ENCODE peak calls at places on chromosomes 7 and 10, in ten cellular contexts. V, L, A, U, P, T, Q, K, Z and Y are unnamed samples.

GRCh38 chr10:10222288-10222945 is 795.3 kb upstream of the CELF2 start:
- DNase-seq in V (no peak), L (no peak), A (no peak), U (no peak), P (no peak), T (no peak), Q (no peak), K (no peak), Z (no peak), Y (no peak)

GRCh38 chr10:94992811-94993210 is 54.4 kb downstream of the CYP2C9 start:
- DNase-seq in V (no peak), L (no peak), A (no peak), U (no peak), P (no peak), T (no peak), Q (no peak), K (no peak), Z (no peak), Y (peak; percentile 50)

GRCh38 chr7:1843271-1843861 is 173.3 kb downstream of the ELFN1 start:
- DNase-seq in V (no peak), L (no peak), A (no peak), U (no peak), P (no peak), T (no peak), Q (peak; percentile 55), K (no peak), Z (peak; percentile 43), Y (no peak)

GRCh38 chr7:99036531-99037175 is 107.3 kb downstream of the SMURF1 start:
- DNase-seq in V (no peak), L (no peak), A (peak; percentile 55), U (peak; percentile 47), P (peak; percentile 68), T (no peak), Q (no peak), K (peak; percentile 32), Z (no peak), Y (peak; percentile 41)

GRCh38 chr10:37146443-37146842 is 21.0 kb downstream of the ANKRD30A start:
- DNase-seq in V (no peak), L (no peak), A (no peak), U (no peak), P (no peak), T (no peak), Q (no peak), K (peak; percentile 2), Z (no peak), Y (no peak)

GRCh38 chr7:46444266-46444665 is 523.2 kb upstream of the IGFBP3 start:
- DNase-seq in V (no peak), L (no peak), A (peak; percentile 6), U (no peak), P (no peak), T (no peak), Q (no peak), K (no peak), Z (no peak), Y (no peak)

GRCh38 chr7:107959527-107959898 is 43.4 kb downstream of the LAMB1 start:
- DNase-seq in V (no peak), L (no peak), A (no peak), U (no peak), P (no peak), T (no peak), Q (no peak), K (no peak), Z (peak; percentile 44), Y (no peak)

GRCh38 chr10:16116404-16117304 is 256.3 kb upstream of the MINDY3 start:
- DNase-seq in V (no peak), L (no peak), A (peak; percentile 15), U (peak; percentile 28), P (peak; percentile 30), T (no peak), Q (no peak), K (peak; percentile 52), Z (no peak), Y (peak; percentile 9)

GRCh38 chr10:78212134-78212785 is 178.6 kb downstream of the RPS24 start:
- DNase-seq in V (peak; percentile 65), L (no peak), A (no peak), U (no peak), P (peak; percentile 73), T (no peak), Q (peak; percentile 81), K (no peak), Z (peak; percentile 56), Y (no peak)

GRCh38 chr10:99854860-99855259 is 72.4 kb downstream of the ABCC2 start:
- DNase-seq in V (peak; percentile 41), L (no peak), A (peak; percentile 41), U (peak; percentile 16), P (peak; percentile 50), T (no peak), Q (peak; percentile 75), K (peak; percentile 41), Z (no peak), Y (no peak)

GRCh38 chr10:103395754-103396066 is 565 bp downstream of the ATP5MK start:
- DNase-seq in V (no peak), L (peak; percentile 25), A (no peak), U (no peak), P (no peak), T (no peak), Q (no peak), K (no peak), Z (peak; percentile 8), Y (no peak)

GRCh38 chr7:51226042-51226755 is 90.4 kb downstream of the COBL start:
- DNase-seq in V (no peak), L (no peak), A (no peak), U (no peak), P (no peak), T (no peak), Q (no peak), K (no peak), Z (no peak), Y (no peak)

GRCh38 chr7:86202833-86203232 is 440.9 kb upstream of the GRM3 start:
- DNase-seq in V (no peak), L (no peak), A (no peak), U (no peak), P (no peak), T (no peak), Q (no peak), K (no peak), Z (no peak), Y (no peak)

GRCh38 chr10:61993676-61994401 is 92.3 kb downstream of the ARID5B start:
- DNase-seq in V (no peak), L (no peak), A (no peak), U (no peak), P (no peak), T (no peak), Q (no peak), K (no peak), Z (no peak), Y (no peak)

GRCh38 chr10:65194131-65194530 is 1672.9 kb downstream of the REEP3 start:
- DNase-seq in V (no peak), L (no peak), A (no peak), U (no peak), P (no peak), T (no peak), Q (no peak), K (no peak), Z (no peak), Y (no peak)
- TF ChIP-seq EP300 in V (no peak), L (no peak), A (no peak), U (no peak), P (no peak), T (no peak), Q (no peak), K (no peak), Z (no peak), Y (no peak)

DNA sequence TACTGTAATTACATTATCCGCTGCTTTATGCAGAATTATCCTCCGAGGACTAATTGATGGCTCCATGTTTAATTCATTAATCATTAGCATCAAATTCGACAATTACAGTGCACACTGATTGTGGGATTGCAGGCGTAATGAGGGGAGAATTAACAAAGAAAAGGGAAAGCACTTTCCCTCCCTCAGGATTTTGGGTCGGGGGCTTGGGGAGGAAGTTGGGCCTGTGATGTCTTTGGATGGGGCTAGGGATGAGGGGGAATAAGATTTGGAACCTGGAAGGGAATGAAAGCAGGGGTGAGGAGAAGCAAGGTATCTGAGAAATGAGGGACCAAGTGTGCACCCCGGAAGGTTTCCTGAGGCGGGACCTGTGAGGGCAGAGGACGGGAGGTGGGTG is 31.0 kb downstream of the GBX1 start:
- DNase-seq in V (no peak), L (no peak), A (no peak), U (no peak), P (no peak), T (no peak), Q (peak; percentile 33), K (no peak), Z (no peak), Y (no peak)
- TF ChIP-seq EP300 in V (no peak), L (no peak), A (no peak), U (no peak), P (no peak), T (no peak), Q (no peak), K (no peak), Z (no peak), Y (no peak)

GRCh38 chr10:4254101-4254994 is 469.3 kb upstream of the KLF6 start:
- DNase-seq in V (no peak), L (no peak), A (no peak), U (no peak), P (no peak), T (no peak), Q (no peak), K (no peak), Z (no peak), Y (no peak)

GRCh38 chr10:4256971-4257370 is 472.0 kb upstream of the KLF6 start:
- DNase-seq in V (no peak), L (no peak), A (no peak), U (no peak), P (no peak), T (no peak), Q (no peak), K (no peak), Z (no peak), Y (no peak)

GRCh38 chr10:4260483-4260882 is 475.5 kb upstream of the KLF6 start:
- DNase-seq in V (no peak), L (no peak), A (no peak), U (no peak), P (no peak), T (no peak), Q (no peak), K (no peak), Z (no peak), Y (no peak)

GRCh38 chr10:4255751-4256150 is 470.7 kb upstream of the KLF6 start:
- DNase-seq in V (no peak), L (no peak), A (no peak), U (no peak), P (no peak), T (no peak), Q (no peak), K (no peak), Z (no peak), Y (no peak)

GRCh38 chr10:4257939-4258465 is 473.0 kb upstream of the KLF6 start:
- DNase-seq in V (no peak), L (no peak), A (no peak), U (no peak), P (no peak), T (no peak), Q (no peak), K (no peak), Z (peak; percentile 2), Y (no peak)
- TF ChIP-seq EP300 in V (no peak), L (no peak), A (no peak), U (no peak), P (no peak), T (no peak), Q (no peak), K (no peak), Z (no peak), Y (no peak)

DNA sequence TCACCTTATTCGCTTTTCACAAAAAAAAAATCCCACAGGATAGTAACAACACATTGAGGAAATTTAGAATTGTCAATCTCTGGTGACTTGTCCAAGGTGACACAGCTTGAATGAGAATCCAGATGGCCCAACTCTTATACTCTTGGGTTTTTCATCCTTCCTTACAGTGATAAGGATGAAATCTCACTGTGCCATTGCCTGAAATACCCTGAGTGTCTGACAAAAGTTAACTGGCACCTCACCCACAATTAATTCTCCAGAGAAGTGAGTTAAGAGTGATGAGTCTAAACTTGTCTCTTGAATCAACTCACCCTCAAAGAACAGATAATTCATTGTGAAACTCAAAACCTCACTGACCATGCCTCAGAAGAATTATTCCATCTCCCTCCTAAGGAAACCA is 18.9 kb downstream of the CHRM2 start:
- DNase-seq in V (no peak), L (no peak), A (no peak), U (no peak), P (no peak), T (no peak), Q (no peak), K (no peak), Z (no peak), Y (no peak)
- TF ChIP-seq EP300 in V (no peak), L (no peak), A (no peak), U (no peak), P (no peak), T (no peak), Q (no peak), K (no peak), Z (no peak), Y (no peak)